ENCODE peak calls at places on chromosome 15, in eight cellular contexts. M, I, J, Z, U, N, X and K are unnamed samples.

GRCh38 chr15:89664951-89665350 is 9.7 kb upstream of the KIF7 start:
- DNase-seq in M (no peak), I (no peak), J (no peak), Z (peak; percentile 10), U (no peak), N (no peak), X (no peak), K (no peak)

GRCh38 chr15:78035319-78035718 is 42.2 kb downstream of the TBC1D2B start:
- DNase-seq in M (peak; percentile 77), I (no peak), J (no peak), Z (no peak), U (no peak), N (no peak), X (no peak), K (no peak)

GRCh38 chr15:65303687-65304392 is 637 bp upstream of the RNU5B-1 start:
- DNase-seq in M (peak; percentile 20), I (peak; percentile 79), J (no peak), Z (no peak), U (peak; percentile 33), N (peak; percentile 69), X (no peak), K (peak; percentile 47)

GRCh38 chr15:24832282-24832681 is 122.5 kb upstream of the SNRPN start:
- DNase-seq in M (no peak), I (no peak), J (no peak), Z (no peak), U (no peak), N (no peak), X (no peak), K (no peak)

GRCh38 chr15:70195808-70196304 is 98.1 kb upstream of the TLE3 start:
- DNase-seq in M (no peak), I (peak; percentile 72), J (no peak), Z (peak; percentile 82), U (no peak), N (no peak), X (peak; percentile 25), K (peak; percentile 2)

GRCh38 chr15:90560229-90560771 is 30.6 kb downstream of the CRTC3 start:
- DNase-seq in M (no peak), I (peak; percentile 49), J (no peak), Z (peak; percentile 83), U (no peak), N (no peak), X (peak; percentile 36), K (no peak)

GRCh38 chr15:72124218-72124617 is 6.0 kb downstream of the SENP8 start:
- DNase-seq in M (no peak), I (no peak), J (no peak), Z (no peak), U (no peak), N (no peak), X (no peak), K (no peak)

GRCh38 chr15:78828930-78829329 is 17.7 kb upstream of the ADAMTS7 start:
- DNase-seq in M (no peak), I (no peak), J (no peak), Z (no peak), U (no peak), N (no peak), X (no peak), K (no peak)

GRCh38 chr15:83928878-83929418 is 275.0 kb downstream of the ADAMTSL3 start:
- DNase-seq in M (no peak), I (no peak), J (no peak), Z (no peak), U (no peak), N (no peak), X (no peak), K (no peak)

GRCh38 chr15:40466426-40467259 is 4.1 kb upstream of the CHST14 start:
- DNase-seq in M (no peak), I (no peak), J (no peak), Z (no peak), U (no peak), N (no peak), X (no peak), K (no peak)